ENCODE peak calls at places on chromosome 9, in ten cellular contexts. F is CD8-positive, alpha-beta T cell; M is endothelial cell; G is A172; I is Panc1; C is ureter; P is EH; D is astrocyte; N is kidney tubule cell; L is ACHN. W is an unnamed sample.

GRCh38 chr9:2465921-2466460 is 155.6 kb upstream of the VLDLR start:
- DNase-seq in F (no peak), M (no peak), G (no peak), I (no peak), C (no peak), P (peak), D (no peak), N (peak), L (peak), W (no peak)

GRCh38 chr9:32928145-32928763 is 73.2 kb downstream of the APTX start:
- DNase-seq in F (no peak), M (no peak), G (no peak), I (no peak), C (peak), P (peak), D (no peak), N (no peak), L (no peak), W (no peak)

GRCh38 chr9:119802621-119803020 is 433.4 kb upstream of the BRINP1 start:
- DNase-seq in F (no peak), M (no peak), G (no peak), I (no peak), C (peak), P (peak), D (no peak), N (no peak), L (no peak), W (no peak)

GRCh38 chr9:103430469-103430868 is 435.3 kb downstream of the CYLC2 start:
- DNase-seq in F (no peak), M (no peak), G (no peak), I (no peak), C (no peak), P (no peak), D (no peak), N (no peak), L (no peak), W (no peak)

GRCh38 chr9:134724912-134725604 is 83.5 kb downstream of the COL5A1 start:
- DNase-seq in F (no peak), M (no peak), G (no peak), I (no peak), C (no peak), P (no peak), D (no peak), N (no peak), L (no peak), W (no peak)

GRCh38 chr9:131583836-131584555 is 38.7 kb downstream of the PRRT1B start:
- DNase-seq in F (no peak), M (no peak), G (no peak), I (no peak), C (no peak), P (no peak), D (no peak), N (no peak), L (no peak), W (no peak)

GRCh38 chr9:34654317-34655083 is 2.5 kb downstream of the IL11RA start:
- DNase-seq in F (no peak), M (no peak), G (no peak), I (no peak), C (peak), P (peak), D (no peak), N (no peak), L (no peak), W (no peak)

GRCh38 chr9:100417815-100418214 is 9.1 kb upstream of the MSANTD3 start:
- DNase-seq in F (no peak), M (no peak), G (no peak), I (no peak), C (no peak), P (no peak), D (no peak), N (no peak), L (no peak), W (no peak)

GRCh38 chr9:125329978-125330377 is 68.4 kb downstream of the GAPVD1 start:
- DNase-seq in F (no peak), M (no peak), G (no peak), I (no peak), C (no peak), P (no peak), D (no peak), N (peak), L (no peak), W (no peak)

GRCh38 chr9:69549310-69550202 is 122.6 kb downstream of the APBA1 start:
- DNase-seq in F (peak), M (peak), G (peak), I (peak), C (no peak), P (peak), D (peak), N (peak), L (peak), W (no peak)

GRCh38 chr9:91039125-91039834 is 237.7 kb downstream of the SYK start:
- DNase-seq in F (no peak), M (no peak), G (no peak), I (no peak), C (no peak), P (peak), D (no peak), N (no peak), L (no peak), W (no peak)

GRCh38 chr9:94767331-94768099 is 41.0 kb downstream of the AOPEP start:
- DNase-seq in F (no peak), M (no peak), G (peak), I (no peak), C (no peak), P (peak), D (peak), N (peak), L (no peak), W (no peak)

GRCh38 chr9:33158555-33159057 is 8.5 kb downstream of the B4GALT1 start:
- DNase-seq in F (no peak), M (no peak), G (no peak), I (no peak), C (peak), P (no peak), D (no peak), N (no peak), L (no peak), W (no peak)

GRCh38 chr9:35658894-35659220 is 765 bp downstream of the CCDC107 start:
- DNase-seq in F (no peak), M (no peak), G (peak), I (no peak), C (no peak), P (peak), D (peak), N (peak), L (peak), W (no peak)

GRCh38 chr9:134643306-134643705 is 1.7 kb downstream of the COL5A1 start:
- DNase-seq in F (no peak), M (no peak), G (no peak), I (no peak), C (no peak), P (peak), D (no peak), N (no peak), L (no peak), W (no peak)

GRCh38 chr9:15837079-15837679 is 284.3 kb downstream of the CCDC171 start:
- DNase-seq in F (peak), M (peak), G (peak), I (no peak), C (no peak), P (peak), D (peak), N (peak), L (peak), W (peak)

GRCh38 chr9:108933231-108933630 is 693 bp downstream of the ELP1 start:
- DNase-seq in F (no peak), M (no peak), G (peak), I (no peak), C (peak), P (peak), D (peak), N (peak), L (peak), W (no peak)

GRCh38 chr9:109114670-109115069 is 5.1 kb downstream of the TMEM245 start:
- DNase-seq in F (no peak), M (no peak), G (peak), I (no peak), C (no peak), P (peak), D (peak), N (peak), L (peak), W (no peak)

GRCh38 chr9:137039611-137040366 is 6.2 kb downstream of the NPDC1 start:
- DNase-seq in F (no peak), M (no peak), G (no peak), I (no peak), C (no peak), P (no peak), D (no peak), N (no peak), L (no peak), W (no peak)

GRCh38 chr9:93898502-93899426 is 56.4 kb downstream of the BARX1 start:
- DNase-seq in F (no peak), M (no peak), G (no peak), I (no peak), C (peak), P (no peak), D (no peak), N (no peak), L (no peak), W (no peak)

W was measured in neuronal stem cell.